ENCODE peak calls at places on chromosome 13, in five cellular contexts. K is HepG2, I is K562, A is GM12878, T is A549. G is an unnamed sample.

GRCh38 chr13:38702609-38703008 is 15.7 kb downstream of the FREM2 start:
- DNase-seq in K (no peak), I (no peak), A (no peak), T (no peak), G (no peak)

GRCh38 chr13:31674056-31674455 is 65.3 kb upstream of the RXFP2 start:
- DNase-seq in K (no peak), I (no peak), A (no peak), T (no peak), G (no peak)

GRCh38 chr13:44810067-44810840 is 179.0 kb downstream of the NUFIP1 start:
- DNase-seq in K (no peak), I (no peak), A (no peak), T (no peak), G (no peak)

GRCh38 chr13:21232196-21232595 is 55.7 kb downstream of the MRPL57 start:
- DNase-seq in K (no peak), I (no peak), A (no peak), T (no peak), G (peak; percentile 16)

GRCh38 chr13:63541336-63541735 is 2125.7 kb upstream of the PCDH20 start:
- DNase-seq in K (no peak), I (no peak), A (no peak), T (no peak), G (peak; percentile 52)

GRCh38 chr13:32262165-32262564 is 53.0 kb downstream of the ZAR1L start:
- DNase-seq in K (no peak), I (no peak), A (no peak), T (no peak), G (no peak)

GRCh38 chr13:34412295-34412694 is 529.8 kb upstream of the NBEA start:
- DNase-seq in K (no peak), I (no peak), A (no peak), T (no peak), G (no peak)

GRCh38 chr13:31200636-31200970 is 828 bp downstream of the B3GLCT start:
- DNase-seq in K (peak; percentile 24), I (peak; percentile 52), A (no peak), T (peak; percentile 50), G (peak; percentile 46)

GRCh38 chr13:40624338-40624737 is 42.1 kb downstream of the FOXO1 start:
- DNase-seq in K (no peak), I (no peak), A (no peak), T (no peak), G (no peak)

GRCh38 chr13:93819331-93819730 is 592.7 kb downstream of the GPC6 start:
- DNase-seq in K (no peak), I (no peak), A (no peak), T (no peak), G (no peak)

GRCh38 chr13:33052446-33052845 is 36.2 kb downstream of the KL start:
- DNase-seq in K (no peak), I (no peak), A (no peak), T (no peak), G (no peak)

GRCh38 chr13:47459512-47459911 is 541.6 kb downstream of the SUCLA2 start:
- DNase-seq in K (no peak), I (no peak), A (no peak), T (no peak), G (peak; percentile 59)

GRCh38 chr13:25178070-25178469 is 6.0 kb upstream of the AMER2 start:
- DNase-seq in K (no peak), I (no peak), A (no peak), T (no peak), G (no peak)

GRCh38 chr13:88000239-88000638 is 329.1 kb downstream of the SLITRK5 start:
- DNase-seq in K (no peak), I (no peak), A (no peak), T (no peak), G (no peak)

GRCh38 chr13:76656496-76656895 is 229.7 kb downstream of the KCTD12 start:
- DNase-seq in K (no peak), I (no peak), A (no peak), T (no peak), G (no peak)

GRCh38 chr13:44974056-44974798 is 15.0 kb downstream of the NUFIP1 start:
- DNase-seq in K (no peak), I (no peak), A (peak; percentile 37), T (no peak), G (no peak)

GRCh38 chr13:48319458-48320395 is 16.2 kb downstream of the RB1 start:
- DNase-seq in K (no peak), I (no peak), A (no peak), T (no peak), G (no peak)

GRCh38 chr13:106161186-106161585 is 374.3 kb downstream of the EFNB2 start:
- DNase-seq in K (no peak), I (no peak), A (no peak), T (no peak), G (no peak)

GRCh38 chr13:77916481-77916880 is 2.1 kb downstream of the EDNRB start:
- DNase-seq in K (no peak), I (no peak), A (no peak), T (no peak), G (no peak)

GRCh38 chr13:107258599-107259187 is 690.8 kb upstream of the ARGLU1 start:
- DNase-seq in K (no peak), I (no peak), A (no peak), T (no peak), G (no peak)

GRCh38 chr13:45500492-45501174 is 35.9 kb downstream of the COG3 start:
- DNase-seq in K (peak; percentile 50), I (no peak), A (no peak), T (no peak), G (no peak)

GRCh38 chr13:52751196-52751595 is 11.6 kb upstream of the CNMD start:
- DNase-seq in K (no peak), I (no peak), A (no peak), T (no peak), G (no peak)

GRCh38 chr13:41608779-41609178 is 151.4 kb downstream of the RGCC start:
- DNase-seq in K (no peak), I (no peak), A (no peak), T (no peak), G (no peak)

GRCh38 chr13:45142440-45143345 is 22.4 kb downstream of the GTF2F2 start:
- DNase-seq in K (peak; percentile 56), I (no peak), A (no peak), T (no peak), G (no peak)

GRCh38 chr13:64556391-64556790 is 2673.7 kb downstream of the PCDH9 start:
- DNase-seq in K (no peak), I (no peak), A (no peak), T (no peak), G (no peak)

GRCh38 chr13:62631614-62632013 is 1216.0 kb upstream of the PCDH20 start:
- DNase-seq in K (no peak), I (no peak), A (no peak), T (no peak), G (no peak)

DNA sequence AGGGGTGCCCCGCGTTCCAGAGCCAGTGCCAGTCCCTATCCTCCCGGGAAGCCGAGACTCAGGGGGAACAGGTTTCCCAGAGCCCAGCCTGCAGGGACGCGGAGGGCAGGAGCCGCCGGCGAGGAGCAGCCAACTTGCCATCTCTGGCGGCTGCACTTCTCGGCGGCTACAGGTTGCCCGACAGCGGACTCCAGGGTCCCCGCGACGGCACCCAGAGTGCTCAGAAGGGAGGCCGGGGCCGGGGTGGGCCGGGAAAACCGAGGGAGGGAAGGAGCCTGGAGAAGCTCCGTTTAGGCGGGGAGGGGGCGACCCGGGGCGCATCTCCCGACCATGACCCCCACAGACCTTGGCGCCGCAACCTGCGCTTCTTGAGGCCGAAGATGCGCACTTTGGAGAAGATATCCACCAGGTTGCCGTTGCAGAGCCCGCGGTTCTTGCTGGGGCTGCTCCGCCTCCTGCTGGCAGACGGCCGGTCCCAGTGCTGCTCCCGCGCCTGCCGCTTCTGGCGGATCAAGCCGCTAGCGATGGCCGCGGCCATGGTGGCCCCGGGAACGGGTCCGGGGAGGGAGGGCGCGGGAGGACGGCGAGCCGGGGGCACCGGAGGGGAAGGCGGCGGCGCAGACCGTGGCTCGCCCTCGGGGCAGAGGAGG is 463.8 kb downstream of the ITGBL1 start:
- DNase-seq in K (no peak), I (no peak), A (no peak), T (peak; percentile 15), G (peak; percentile 81)
- H3K4me3 ChIP-seq in K (no peak overlapping the region), I (no peak overlapping the region), A (no peak overlapping the region), T (peak overlapping the region; percentile 40), G (peak overlapping the region; percentile 70)

GRCh38 chr13:112648966-112649690 is 40.7 kb upstream of the ATP11A start:
- DNase-seq in K (no peak), I (peak; percentile 59), A (no peak), T (no peak), G (no peak)
- TF ChIP-seq JUNB in K (no peak), I (no peak), A (no peak), T (no peak), G (no peak)

GRCh38 chr13:29703421-29703820 is 107.9 kb upstream of the SLC7A1 start:
- DNase-seq in K (no peak), I (no peak), A (no peak), T (no peak), G (no peak)

GRCh38 chr13:29698106-29698505 is 102.6 kb upstream of the SLC7A1 start:
- DNase-seq in K (no peak), I (no peak), A (no peak), T (no peak), G (no peak)

GRCh38 chr13:29704648-29705047 is 109.2 kb upstream of the SLC7A1 start:
- DNase-seq in K (no peak), I (no peak), A (no peak), T (no peak), G (no peak)

GRCh38 chr13:29706923-29707322 is 111.4 kb upstream of the SLC7A1 start:
- DNase-seq in K (no peak), I (no peak), A (no peak), T (no peak), G (no peak)

GRCh38 chr13:29702912-29703351 is 107.4 kb upstream of the SLC7A1 start:
- DNase-seq in K (no peak), I (no peak), A (no peak), T (no peak), G (peak; percentile 18)
- H3K4me2 ChIP-seq in K (no peak overlapping the region), I (no peak overlapping the region), A (no peak overlapping the region), T (peak overlapping the region; percentile 27), G (no peak overlapping the region)

GRCh38 chr13:23467048-23467931 is 33.8 kb upstream of the SACS start:
- DNase-seq in K (no peak), I (no peak), A (no peak), T (no peak), G (no peak)
- H3K4me3 ChIP-seq in K (peak overlapping the region; percentile 50), I (no peak overlapping the region), A (no peak overlapping the region), T (no peak overlapping the region), G (no peak overlapping the region)

DNA sequence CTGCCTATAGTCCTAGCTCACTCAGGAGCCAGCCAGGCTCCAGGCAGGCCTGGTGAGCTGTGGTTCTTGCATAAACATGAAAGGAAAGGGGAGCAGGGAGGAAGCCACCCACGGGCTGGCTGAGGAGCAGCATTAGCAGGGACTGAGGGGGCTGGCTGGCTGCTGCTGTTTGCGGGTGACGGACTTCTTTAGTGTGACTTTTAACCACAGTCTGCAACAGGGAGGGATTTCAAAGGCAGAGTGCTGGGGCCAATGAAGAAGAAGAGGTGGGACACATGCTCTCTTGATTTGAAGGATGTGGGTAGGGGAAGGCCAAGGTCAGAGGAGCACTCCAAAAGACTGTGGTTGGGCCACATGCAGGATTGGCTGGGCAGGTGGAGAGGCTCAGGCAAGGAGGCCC is 223.0 kb downstream of the DNAJC15 start:
- DNase-seq in K (no peak), I (no peak), A (no peak), T (no peak), G (no peak)
- TF ChIP-seq JUNB in K (no peak), I (no peak), A (no peak), T (no peak), G (no peak)

G was measured in GM23338.